ENCODE peak calls at places on chromosomes 11 and 22, in eight cellular contexts. One of them, this sample, is unnamed.

GRCh38 chr22:47029244-47030001 is 267.0 kb downstream of the TBC1D22A start:
- DNase-seq in colonic mucosa: no peak
- DNase-seq in AG08396: no peak
- DNase-seq in BE2C: peak; percentile 5
- DNase-seq in kidney tubule cell: no peak
- DNase-seq in mucosa of gallbladder: no peak
- DNase-seq in PC-9: no peak
- DNase-seq in stimulated activated CD4-positive, alpha-beta T cell treated with anti-CD3 and anti-CD28 coated beads, Interleukin-15, amount 100 ng/mL, for 24 hours: no peak
- DNase-seq in this sample: no peak

GRCh38 chr11:70713988-70714665 is 315.8 kb downstream of the CTTN start:
- DNase-seq in colonic mucosa: no peak
- DNase-seq in AG08396: no peak
- DNase-seq in BE2C: no peak
- DNase-seq in kidney tubule cell: peak; percentile 4
- DNase-seq in mucosa of gallbladder: no peak
- DNase-seq in PC-9: no peak
- DNase-seq in stimulated activated CD4-positive, alpha-beta T cell treated with anti-CD3 and anti-CD28 coated beads, Interleukin-15, amount 100 ng/mL, for 24 hours: no peak
- DNase-seq in this sample: no peak

GRCh38 chr11:126415669-126416420 is 60.4 kb downstream of the ST3GAL4 start:
- DNase-seq in colonic mucosa: peak; percentile 66
- DNase-seq in AG08396: no peak
- DNase-seq in BE2C: no peak
- DNase-seq in kidney tubule cell: no peak
- DNase-seq in mucosa of gallbladder: peak; percentile 61
- DNase-seq in PC-9: no peak
- DNase-seq in stimulated activated CD4-positive, alpha-beta T cell treated with anti-CD3 and anti-CD28 coated beads, Interleukin-15, amount 100 ng/mL, for 24 hours: no peak
- DNase-seq in this sample: no peak

GRCh38 chr11:44988111-44988510 is 37.4 kb upstream of the TP53I11 start:
- DNase-seq in colonic mucosa: no peak
- DNase-seq in AG08396: no peak
- DNase-seq in BE2C: no peak
- DNase-seq in kidney tubule cell: no peak
- DNase-seq in mucosa of gallbladder: no peak
- DNase-seq in PC-9: no peak
- DNase-seq in stimulated activated CD4-positive, alpha-beta T cell treated with anti-CD3 and anti-CD28 coated beads, Interleukin-15, amount 100 ng/mL, for 24 hours: no peak
- DNase-seq in this sample: no peak

GRCh38 chr11:35491231-35491871 is 34.1 kb downstream of the PAMR1 start:
- DNase-seq in colonic mucosa: no peak
- DNase-seq in AG08396: peak; percentile 74
- DNase-seq in BE2C: no peak
- DNase-seq in kidney tubule cell: peak; percentile 84
- DNase-seq in mucosa of gallbladder: no peak
- DNase-seq in PC-9: peak; percentile 10
- DNase-seq in stimulated activated CD4-positive, alpha-beta T cell treated with anti-CD3 and anti-CD28 coated beads, Interleukin-15, amount 100 ng/mL, for 24 hours: no peak
- DNase-seq in this sample: peak; percentile 38

GRCh38 chr11:64786308-64786707 is 8.0 kb upstream of the SF1 start:
- DNase-seq in colonic mucosa: no peak
- DNase-seq in AG08396: no peak
- DNase-seq in BE2C: no peak
- DNase-seq in kidney tubule cell: no peak
- DNase-seq in mucosa of gallbladder: no peak
- DNase-seq in PC-9: no peak
- DNase-seq in stimulated activated CD4-positive, alpha-beta T cell treated with anti-CD3 and anti-CD28 coated beads, Interleukin-15, amount 100 ng/mL, for 24 hours: no peak
- DNase-seq in this sample: no peak

GRCh38 chr11:65485820-65486219 is 13.0 kb upstream of the MALAT1 start:
- DNase-seq in colonic mucosa: peak; percentile 22
- DNase-seq in AG08396: no peak
- DNase-seq in BE2C: no peak
- DNase-seq in kidney tubule cell: no peak
- DNase-seq in mucosa of gallbladder: no peak
- DNase-seq in PC-9: no peak
- DNase-seq in stimulated activated CD4-positive, alpha-beta T cell treated with anti-CD3 and anti-CD28 coated beads, Interleukin-15, amount 100 ng/mL, for 24 hours: no peak
- DNase-seq in this sample: no peak

GRCh38 chr11:124839972-124840621 is 25.1 kb upstream of the ROBO3 start:
- DNase-seq in colonic mucosa: no peak
- DNase-seq in AG08396: no peak
- DNase-seq in BE2C: no peak
- DNase-seq in kidney tubule cell: no peak
- DNase-seq in mucosa of gallbladder: no peak
- DNase-seq in PC-9: no peak
- DNase-seq in stimulated activated CD4-positive, alpha-beta T cell treated with anti-CD3 and anti-CD28 coated beads, Interleukin-15, amount 100 ng/mL, for 24 hours: no peak
- DNase-seq in this sample: no peak

GRCh38 chr11:64694026-64694755 is 28.8 kb downstream of the NRXN2 start:
- DNase-seq in colonic mucosa: no peak
- DNase-seq in AG08396: no peak
- DNase-seq in BE2C: no peak
- DNase-seq in kidney tubule cell: no peak
- DNase-seq in mucosa of gallbladder: no peak
- DNase-seq in PC-9: no peak
- DNase-seq in stimulated activated CD4-positive, alpha-beta T cell treated with anti-CD3 and anti-CD28 coated beads, Interleukin-15, amount 100 ng/mL, for 24 hours: no peak
- DNase-seq in this sample: no peak

GRCh38 chr11:102168483-102168882 is 58.2 kb downstream of the YAP1 start:
- DNase-seq in colonic mucosa: no peak
- DNase-seq in AG08396: no peak
- DNase-seq in BE2C: no peak
- DNase-seq in kidney tubule cell: peak; percentile 69
- DNase-seq in mucosa of gallbladder: no peak
- DNase-seq in PC-9: no peak
- DNase-seq in stimulated activated CD4-positive, alpha-beta T cell treated with anti-CD3 and anti-CD28 coated beads, Interleukin-15, amount 100 ng/mL, for 24 hours: no peak
- DNase-seq in this sample: no peak

GRCh38 chr11:7197469-7197868 is 54.2 kb upstream of the SYT9 start:
- DNase-seq in colonic mucosa: no peak
- DNase-seq in AG08396: no peak
- DNase-seq in BE2C: no peak
- DNase-seq in kidney tubule cell: no peak
- DNase-seq in mucosa of gallbladder: no peak
- DNase-seq in PC-9: no peak
- DNase-seq in stimulated activated CD4-positive, alpha-beta T cell treated with anti-CD3 and anti-CD28 coated beads, Interleukin-15, amount 100 ng/mL, for 24 hours: no peak
- DNase-seq in this sample: no peak

GRCh38 chr11:59754494-59754858 is 700 bp upstream of the STX3 start:
- DNase-seq in colonic mucosa: peak; percentile 37
- DNase-seq in AG08396: peak; percentile 8
- DNase-seq in BE2C: no peak
- DNase-seq in kidney tubule cell: no peak
- DNase-seq in mucosa of gallbladder: no peak
- DNase-seq in PC-9: peak; percentile 21
- DNase-seq in stimulated activated CD4-positive, alpha-beta T cell treated with anti-CD3 and anti-CD28 coated beads, Interleukin-15, amount 100 ng/mL, for 24 hours: peak; percentile 37
- DNase-seq in this sample: no peak

GRCh38 chr11:4181780-4182721 is 87.5 kb downstream of the RRM1 start:
- DNase-seq in colonic mucosa: peak; percentile 57
- DNase-seq in AG08396: peak; percentile 81
- DNase-seq in BE2C: peak; percentile 64
- DNase-seq in kidney tubule cell: peak; percentile 74
- DNase-seq in mucosa of gallbladder: peak; percentile 50
- DNase-seq in PC-9: peak; percentile 55
- DNase-seq in stimulated activated CD4-positive, alpha-beta T cell treated with anti-CD3 and anti-CD28 coated beads, Interleukin-15, amount 100 ng/mL, for 24 hours: peak; percentile 63
- DNase-seq in this sample: peak; percentile 54